ENCODE peak calls at places on chromosome 15, in four cellular contexts. T, L, R and B are unnamed samples.

GRCh38 chr15:95799286-95800187 is 531.0 kb upstream of the NR2F2 start:
- DNase-seq in T (no peak), R (peak), L (no peak), B (no peak)

GRCh38 chr15:78207110-78207458 is 27.3 kb downstream of the ACSBG1 start:
- DNase-seq in R (no peak), T (no peak), L (no peak), B (no peak)

GRCh38 chr15:58222698-58223097 is 84.5 kb downstream of the AQP9 start:
- DNase-seq in T (no peak), R (no peak), L (no peak), B (no peak)

GRCh38 chr15:39403674-39404117 is 177.2 kb upstream of the THBS1 start:
- DNase-seq in L (no peak), T (no peak), R (peak), B (no peak)

GRCh38 chr15:65032823-65033537 is 3.5 kb upstream of the MTFMT start:
- DNase-seq in L (no peak), T (peak), R (peak), B (peak)

GRCh38 chr15:58517682-58518525 is 86.1 kb downstream of the LIPC start:
- DNase-seq in L (peak), R (no peak), T (no peak), B (no peak)

GRCh38 chr15:35874260-35874905 is 328.4 kb upstream of the DPH6 start:
- DNase-seq in T (no peak), R (no peak), L (no peak), B (no peak)

GRCh38 chr15:62998262-62998909 is 44.2 kb upstream of the TPM1 start:
- DNase-seq in T (no peak), L (no peak), R (peak), B (no peak)

GRCh38 chr15:57298843-57299550 is 77.3 kb upstream of the CGNL1 start:
- DNase-seq in R (no peak), L (no peak), T (no peak), B (no peak)

GRCh38 chr15:84840741-84841429 is 23.7 kb downstream of the ALPK3 start:
- DNase-seq in R (peak), L (no peak), T (no peak), B (no peak)

GRCh38 chr15:95131071-95131683 is 899.8 kb downstream of the MCTP2 start:
- DNase-seq in L (no peak), T (no peak), R (no peak), B (no peak)

GRCh38 chr15:93035092-93035915 is 53.7 kb downstream of the RGMA start:
- DNase-seq in L (no peak), R (no peak), T (no peak), B (no peak)

GRCh38 chr15:78925076-78925624 is 19.7 kb downstream of the CTSH start:
- DNase-seq in T (no peak), R (no peak), L (no peak), B (no peak)

GRCh38 chr15:78837543-78837942 is 26.3 kb upstream of the ADAMTS7 start:
- DNase-seq in R (no peak), L (no peak), T (no peak), B (peak)

GRCh38 chr15:41291065-41291631 is 41.2 kb downstream of the OIP5 start:
- DNase-seq in R (no peak), T (no peak), L (peak), B (no peak)

GRCh38 chr15:72116680-72117447 is 1.1 kb downstream of the MYO9A start:
- DNase-seq in R (no peak), T (peak), L (no peak), B (no peak)

GRCh38 chr15:73840771-73841170 is 32.6 kb upstream of the TBC1D21 start:
- DNase-seq in T (no peak), R (no peak), L (no peak), B (no peak)

GRCh38 chr15:37101634-37102314 is 1.4 kb upstream of the MEIS2 start:
- DNase-seq in R (peak), T (peak), L (no peak), B (peak)

GRCh38 chr15:70406624-70407390 is 309.1 kb upstream of the TLE3 start:
- DNase-seq in R (no peak), T (no peak), L (no peak), B (peak)

GRCh38 chr15:68450192-68450591 is 18.2 kb upstream of the ITGA11 start:
- DNase-seq in R (no peak), T (no peak), L (no peak), B (no peak)

GRCh38 chr15:92803852-92804609 is 96.1 kb upstream of the CHD2 start:
- DNase-seq in T (peak), L (peak), R (peak), B (no peak)

GRCh38 chr15:97030251-97030650 is 699.8 kb downstream of the NR2F2 start:
- DNase-seq in R (no peak), L (no peak), T (no peak), B (no peak)

GRCh38 chr15:45521596-45522167 is 873 bp downstream of the SLC30A4 start:
- DNase-seq in R (peak), T (no peak), L (no peak), B (no peak)

GRCh38 chr15:99998661-99999101 is 265.4 kb upstream of the LYSMD4 start:
- DNase-seq in T (no peak), L (no peak), R (no peak), B (no peak)

GRCh38 chr15:56918907-56919707 is 663 bp downstream of the TCF12 start:
- DNase-seq in R (peak), L (no peak), T (peak), B (peak)

GRCh38 chr15:61339526-61339925 is 110.4 kb upstream of the RORA start:
- DNase-seq in L (no peak), T (no peak), R (no peak), B (no peak)
- TF ChIP-seq TCF7 in L (no peak), T (no peak), R (no peak), B (no peak)

GRCh38 chr15:61888074-61888780 is 172.0 kb downstream of the VPS13C start:
- DNase-seq in R (no peak), L (no peak), T (no peak), B (no peak)
- TF ChIP-seq TCF7 in R (no peak), L (no peak), T (no peak), B (no peak)

GRCh38 chr15:89118481-89118989 is 30.3 kb downstream of the ABHD2 start:
- DNase-seq in L (no peak), T (no peak), R (no peak), B (no peak)

GRCh38 chr15:89122532-89123525 is 34.6 kb downstream of the ABHD2 start:
- DNase-seq in L (no peak), R (no peak), T (no peak), B (no peak)

GRCh38 chr15:89117790-89118189 is 29.5 kb downstream of the ABHD2 start:
- DNase-seq in L (no peak), T (no peak), R (no peak), B (no peak)

GRCh38 chr15:89119489-89120478 is 31.5 kb downstream of the ABHD2 start:
- DNase-seq in T (no peak), R (peak), L (no peak), B (no peak)

DNA sequence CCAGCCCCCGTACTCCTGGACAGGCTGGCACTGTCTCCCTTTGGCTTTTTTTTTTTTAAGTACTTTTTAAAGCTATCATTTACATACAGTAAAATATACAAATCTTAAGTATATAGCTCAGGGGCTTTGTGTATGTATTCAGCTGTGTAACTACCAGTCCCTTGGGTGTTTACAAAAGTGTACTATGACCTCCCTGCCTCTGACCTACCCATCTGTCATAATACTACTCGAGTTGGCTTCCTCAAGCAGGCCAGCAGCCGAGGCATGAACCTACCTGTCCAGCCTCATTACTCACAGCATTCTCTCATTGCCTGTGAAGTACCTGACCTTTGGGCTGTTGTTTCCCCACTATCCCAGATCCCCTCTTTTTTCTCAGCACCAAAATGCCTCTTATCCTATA is 33.2 kb downstream of the ABHD2 start:
- DNase-seq in R (peak), T (no peak), L (no peak), B (no peak)
- TF ChIP-seq TCF7 in R (no peak), T (no peak), L (no peak), B (no peak)

GRCh38 chr15:27681038-27681437 is 418.1 kb downstream of the OCA2 start:
- DNase-seq in R (peak), T (no peak), L (no peak), B (peak)
- TF ChIP-seq TCF7 in R (no peak), T (no peak), L (no peak), B (no peak)

GRCh38 chr15:44219073-44219472 is 24.0 kb upstream of the FRMD5 start:
- DNase-seq in R (no peak), L (no peak), T (no peak), B (no peak)
- TF ChIP-seq TCF7 in R (no peak), L (no peak), T (no peak), B (no peak)